ENCODE peak calls at places on chromosomes 16 and 17, in nine cellular contexts. N is NCI-H345, J is GM04503, O is T-helper 1 cell, A is cardiac septum, P is DMS79, Y is midbrain, S is posterior vena cava, D is ELR. H is an unnamed sample.

GRCh38 chr17:2995362-2995761 is 68.0 kb downstream of the OR1D5 start:
- DNase-seq in D (no peak), Y (no peak), A (no peak), J (no peak), P (no peak), O (no peak), S (peak), N (no peak), H (no peak)

GRCh38 chr16:80569440-80570105 is 28.8 kb downstream of the DYNLRB2 start:
- DNase-seq in Y (no peak), A (no peak), J (no peak), P (no peak), O (no peak), N (no peak), D (peak), S (no peak), H (peak)

GRCh38 chr17:20935740-20936139 is 107.1 kb downstream of the USP22 start:
- DNase-seq in A (no peak), N (no peak), P (no peak), S (no peak), Y (no peak), J (no peak), D (peak), O (no peak), H (peak)

GRCh38 chr16:80932725-80933124 is 74.0 kb downstream of the CMC2 start:
- DNase-seq in J (peak), P (no peak), S (peak), A (no peak), Y (no peak), D (peak), N (no peak), O (no peak), H (peak)

GRCh38 chr16:73033271-73033998 is 14.5 kb downstream of the ZFHX3 start:
- DNase-seq in O (no peak), P (no peak), Y (no peak), N (no peak), S (no peak), J (no peak), D (no peak), A (no peak), H (no peak)

GRCh38 chr16:84932691-84933090 is 78.6 kb downstream of the ZDHHC7 start:
- DNase-seq in A (no peak), Y (no peak), N (no peak), P (no peak), J (no peak), O (no peak), D (no peak), S (no peak), H (no peak)

GRCh38 chr16:9612267-9612666 is 520.8 kb downstream of the HAPSTR1 start:
- DNase-seq in A (no peak), O (no peak), D (no peak), J (no peak), Y (no peak), P (no peak), N (no peak), S (no peak), H (no peak)

GRCh38 chr17:18261146-18261515 is 669 bp downstream of the MIEF2 start:
- DNase-seq in O (no peak), S (no peak), P (no peak), J (no peak), A (peak), N (peak), Y (no peak), D (peak), H (no peak)